ENCODE peak calls at places on chromosomes 11 and 22, in ten cellular contexts. One of them, this sample, is unnamed.

GRCh38 chr11:15006139-15006759 is 34.1 kb upstream of the CALCA start:
- DNase-seq in BE2C: no peak
- DNase-seq in stomach: no peak
- DNase-seq in NCI-H2081: peak
- DNase-seq in spleen: no peak
- DNase-seq in COR-L47: peak
- DNase-seq in T-helper 1 cell: peak
- DNase-seq in esophagus muscularis mucosa: no peak
- DNase-seq in cardiac septum: no peak
- DNase-seq in mucosa of descending colon: no peak
- DNase-seq in this sample: peak

GRCh38 chr11:2867142-2867541 is 18.4 kb downstream of the CDKN1C start:
- DNase-seq in BE2C: no peak
- DNase-seq in stomach: no peak
- DNase-seq in NCI-H2081: no peak
- DNase-seq in spleen: no peak
- DNase-seq in COR-L47: no peak
- DNase-seq in T-helper 1 cell: no peak
- DNase-seq in esophagus muscularis mucosa: no peak
- DNase-seq in cardiac septum: no peak
- DNase-seq in mucosa of descending colon: no peak
- DNase-seq in this sample: no peak

GRCh38 chr22:32603651-32604540 is 129.3 kb downstream of the FBXO7 start:
- DNase-seq in BE2C: no peak
- DNase-seq in stomach: no peak
- DNase-seq in NCI-H2081: no peak
- DNase-seq in spleen: peak
- DNase-seq in COR-L47: no peak
- DNase-seq in T-helper 1 cell: no peak
- DNase-seq in esophagus muscularis mucosa: no peak
- DNase-seq in cardiac septum: peak
- DNase-seq in mucosa of descending colon: no peak
- DNase-seq in this sample: no peak

GRCh38 chr11:65558785-65559509 is 788 bp upstream of the LTBP3 start:
- DNase-seq in BE2C: no peak
- DNase-seq in stomach: peak
- DNase-seq in NCI-H2081: peak
- DNase-seq in spleen: peak
- DNase-seq in COR-L47: peak
- DNase-seq in T-helper 1 cell: no peak
- DNase-seq in esophagus muscularis mucosa: no peak
- DNase-seq in cardiac septum: no peak
- DNase-seq in mucosa of descending colon: peak
- DNase-seq in this sample: no peak

GRCh38 chr11:68380786-68381622 is 68.6 kb downstream of the LRP5 start:
- DNase-seq in BE2C: no peak
- DNase-seq in stomach: no peak
- DNase-seq in NCI-H2081: no peak
- DNase-seq in spleen: no peak
- DNase-seq in COR-L47: no peak
- DNase-seq in T-helper 1 cell: no peak
- DNase-seq in esophagus muscularis mucosa: no peak
- DNase-seq in cardiac septum: no peak
- DNase-seq in mucosa of descending colon: no peak
- DNase-seq in this sample: peak

GRCh38 chr11:95082576-95083001 is 7.1 kb upstream of the ENDOD1 start:
- DNase-seq in BE2C: no peak
- DNase-seq in stomach: no peak
- DNase-seq in NCI-H2081: no peak
- DNase-seq in spleen: no peak
- DNase-seq in COR-L47: no peak
- DNase-seq in T-helper 1 cell: no peak
- DNase-seq in esophagus muscularis mucosa: no peak
- DNase-seq in cardiac septum: no peak
- DNase-seq in mucosa of descending colon: no peak
- DNase-seq in this sample: no peak

GRCh38 chr11:46352063-46352841 is 5.0 kb downstream of the DGKZ start:
- DNase-seq in BE2C: peak
- DNase-seq in stomach: peak
- DNase-seq in NCI-H2081: peak
- DNase-seq in spleen: peak
- DNase-seq in COR-L47: peak
- DNase-seq in T-helper 1 cell: peak
- DNase-seq in esophagus muscularis mucosa: no peak
- DNase-seq in cardiac septum: peak
- DNase-seq in mucosa of descending colon: no peak
- DNase-seq in this sample: no peak

GRCh38 chr11:76604652-76605241 is 65.8 kb downstream of the LRRC32 start:
- DNase-seq in BE2C: no peak
- DNase-seq in stomach: peak
- DNase-seq in NCI-H2081: no peak
- DNase-seq in spleen: no peak
- DNase-seq in COR-L47: no peak
- DNase-seq in T-helper 1 cell: no peak
- DNase-seq in esophagus muscularis mucosa: peak
- DNase-seq in cardiac septum: peak
- DNase-seq in mucosa of descending colon: no peak
- DNase-seq in this sample: no peak

GRCh38 chr22:33747576-33748180 is 172.6 kb downstream of the LARGE1 start:
- DNase-seq in BE2C: no peak
- DNase-seq in stomach: peak
- DNase-seq in NCI-H2081: no peak
- DNase-seq in spleen: no peak
- DNase-seq in COR-L47: no peak
- DNase-seq in T-helper 1 cell: no peak
- DNase-seq in esophagus muscularis mucosa: no peak
- DNase-seq in cardiac septum: no peak
- DNase-seq in mucosa of descending colon: peak
- DNase-seq in this sample: peak

GRCh38 chr11:88341852-88342251 is 4.3 kb upstream of the CTSC start:
- DNase-seq in BE2C: no peak
- DNase-seq in stomach: no peak
- DNase-seq in NCI-H2081: no peak
- DNase-seq in spleen: no peak
- DNase-seq in COR-L47: no peak
- DNase-seq in T-helper 1 cell: no peak
- DNase-seq in esophagus muscularis mucosa: no peak
- DNase-seq in cardiac septum: no peak
- DNase-seq in mucosa of descending colon: no peak
- DNase-seq in this sample: no peak

GRCh38 chr22:25062378-25063095 is 110.0 kb downstream of the KIAA1671 start:
- DNase-seq in BE2C: no peak
- DNase-seq in stomach: no peak
- DNase-seq in NCI-H2081: no peak
- DNase-seq in spleen: peak
- DNase-seq in COR-L47: no peak
- DNase-seq in T-helper 1 cell: peak
- DNase-seq in esophagus muscularis mucosa: no peak
- DNase-seq in cardiac septum: no peak
- DNase-seq in mucosa of descending colon: peak
- DNase-seq in this sample: no peak

GRCh38 chr22:39622881-39623367 is 52.4 kb downstream of the CACNA1I start:
- DNase-seq in BE2C: peak
- DNase-seq in stomach: peak
- DNase-seq in NCI-H2081: no peak
- DNase-seq in spleen: peak
- DNase-seq in COR-L47: no peak
- DNase-seq in T-helper 1 cell: peak
- DNase-seq in esophagus muscularis mucosa: no peak
- DNase-seq in cardiac septum: no peak
- DNase-seq in mucosa of descending colon: peak
- DNase-seq in this sample: no peak